ENCODE peak calls at places on chromosomes 1 and 21, in ten cellular contexts. M, D, V, L, X, R, I, Y, P and O are unnamed samples.

GRCh38 chr1:61192666-61193325 is 110.4 kb downstream of the NFIA start:
- DNase-seq in L (no peak), P (no peak), X (no peak), R (no peak), V (no peak), I (no peak), Y (no peak), M (no peak), D (no peak), O (no peak)

GRCh38 chr1:199041173-199041914 is 402.5 kb downstream of the PTPRC start:
- DNase-seq in D (no peak), R (no peak), V (no peak), X (no peak), M (no peak), Y (no peak), P (no peak), L (no peak), I (no peak), O (no peak)

GRCh38 chr1:47225430-47226100 is 6.5 kb downstream of the TAL1 start:
- DNase-seq in L (no peak), P (no peak), Y (no peak), D (no peak), I (no peak), M (peak), R (no peak), X (no peak), V (no peak), O (no peak)

GRCh38 chr1:215022723-215023122 is 59.8 kb upstream of the KCNK2 start:
- DNase-seq in L (no peak), R (no peak), V (no peak), M (no peak), P (no peak), D (no peak), X (no peak), I (no peak), Y (no peak), O (no peak)

GRCh38 chr1:47759581-47760247 is 237.5 kb downstream of the TRABD2B start:
- DNase-seq in V (no peak), R (no peak), X (no peak), Y (no peak), M (no peak), P (no peak), L (no peak), D (no peak), I (no peak), O (peak)

GRCh38 chr1:60989745-60990718 is 92.3 kb upstream of the NFIA start:
- DNase-seq in L (no peak), X (no peak), R (no peak), D (no peak), V (no peak), P (no peak), Y (peak), I (no peak), M (no peak), O (no peak)

GRCh38 chr21:41443562-41443961 is 17.5 kb downstream of the MX1 start:
- DNase-seq in V (no peak), M (no peak), Y (no peak), D (no peak), L (no peak), R (no peak), X (no peak), I (no peak), P (no peak), O (peak)

GRCh38 chr1:239706245-239706892 is 320.0 kb downstream of the CHRM3 start:
- DNase-seq in D (no peak), I (no peak), Y (no peak), R (no peak), V (no peak), X (no peak), M (no peak), L (no peak), P (no peak), O (no peak)

GRCh38 chr1:51203121-51203873 is 32.8 kb upstream of the RNF11 start:
- DNase-seq in L (no peak), P (no peak), V (no peak), D (no peak), I (no peak), R (no peak), X (no peak), M (no peak), Y (no peak), O (no peak)

GRCh38 chr21:36235058-36235582 is 78.5 kb downstream of the DOP1B start:
- DNase-seq in V (no peak), R (no peak), D (no peak), P (peak), M (peak), Y (no peak), X (no peak), I (no peak), L (no peak), O (no peak)

GRCh38 chr1:152410028-152410427 is 4.0 kb downstream of the CRNN start:
- DNase-seq in R (no peak), M (no peak), I (no peak), D (no peak), V (no peak), L (no peak), X (no peak), Y (no peak), P (no peak), O (no peak)

GRCh38 chr1:33763406-33763805 is 100.5 kb upstream of the HMGB4 start:
- DNase-seq in L (no peak), P (no peak), Y (no peak), I (no peak), R (no peak), V (no peak), X (no peak), M (no peak), D (no peak), O (no peak)

GRCh38 chr1:24635195-24635843 is 7.8 kb upstream of the SRRM1 start:
- DNase-seq in X (peak), V (peak), D (no peak), I (no peak), M (peak), P (peak), L (no peak), Y (no peak), R (no peak), O (no peak)

GRCh38 chr1:166859597-166859996 is 16.5 kb downstream of the TADA1 start:
- DNase-seq in I (no peak), M (no peak), V (no peak), X (no peak), D (no peak), L (no peak), R (no peak), Y (no peak), P (no peak), O (no peak)

GRCh38 chr21:33028759-33029511 is 3.2 kb downstream of the OLIG2 start:
- DNase-seq in R (peak), L (no peak), X (no peak), P (no peak), M (peak), I (no peak), Y (no peak), D (no peak), V (no peak), O (peak)

GRCh38 chr1:54887665-54888071 is 673 bp upstream of the DHCR24 start:
- DNase-seq in Y (no peak), M (peak), P (no peak), X (peak), D (no peak), V (no peak), L (peak), I (peak), R (no peak), O (no peak)

GRCh38 chr1:35279555-35279904 is 11.0 kb downstream of the ZMYM4 start:
- DNase-seq in D (no peak), M (no peak), V (no peak), I (no peak), L (no peak), X (no peak), R (no peak), Y (no peak), P (no peak), O (no peak)

GRCh38 chr1:220124542-220124941 is 30.6 kb downstream of the IARS2 start:
- DNase-seq in M (no peak), V (no peak), X (no peak), D (no peak), I (no peak), Y (no peak), P (no peak), R (no peak), L (no peak), O (no peak)

GRCh38 chr1:194755241-194755953 is 1569.0 kb upstream of the B3GALT2 start:
- DNase-seq in I (no peak), R (no peak), L (no peak), M (no peak), P (no peak), D (no peak), X (no peak), Y (no peak), V (peak), O (no peak)

GRCh38 chr21:42865361-42866160 is 13.8 kb downstream of the WDR4 start:
- DNase-seq in D (no peak), P (no peak), X (no peak), L (peak), V (peak), M (no peak), R (no peak), I (peak), Y (peak), O (no peak)

GRCh38 chr1:213397638-213398037 is 346.6 kb downstream of the RPS6KC1 start:
- DNase-seq in Y (no peak), P (peak), X (no peak), D (no peak), L (no peak), R (no peak), V (no peak), I (no peak), M (no peak), O (peak)

GRCh38 chr1:179046808-179047636 is 21.3 kb downstream of the FAM20B start:
- DNase-seq in Y (no peak), I (no peak), M (no peak), D (no peak), P (no peak), X (no peak), R (no peak), V (no peak), L (no peak), O (no peak)

GRCh38 chr1:50976111-50976889 is 6.3 kb downstream of the CDKN2C start:
- DNase-seq in I (no peak), D (no peak), V (no peak), M (peak), P (no peak), Y (no peak), X (peak), R (peak), L (no peak), O (no peak)

GRCh38 chr21:20997633-20998455 is at the start of gene NCAM2:
- DNase-seq in P (peak), L (peak), M (peak), V (no peak), X (peak), I (peak), R (peak), Y (peak), D (peak), O (peak)

GRCh38 chr1:203210988-203211387 is 18.5 kb downstream of the CHIT1 start:
- DNase-seq in P (no peak), I (no peak), D (no peak), V (no peak), Y (no peak), R (no peak), M (no peak), X (no peak), L (no peak), O (no peak)